ENCODE peak calls at places on chromosomes 4 and X, in six cellular contexts. L is NCI-H2081; P is neural crest cell; F is EL; A is stimulated activated CD4-positive, alpha-beta T cell treated with anti-CD3 and anti-CD28 coated beads, Interleukin-4, amount 100 ng/mL, for 4 hours; M is left lung. W is an unnamed sample.

GRCh38 chr4:84167579-84167978 is 331.5 kb downstream of the NKX6-1 start:
- DNase-seq in L (no peak), P (no peak), F (no peak), A (no peak), M (no peak), W (no peak)

GRCh38 chrX:105738162-105738561 is 84.2 kb upstream of the NRK start:
- DNase-seq in L (no peak), P (no peak), F (no peak), A (no peak), M (no peak), W (no peak)

GRCh38 chr4:128942547-128942946 is 133.0 kb downstream of the JADE1 start:
- DNase-seq in L (no peak), P (no peak), F (no peak), A (no peak), M (no peak), W (no peak)

GRCh38 chr4:4801013-4801412 is 58.5 kb upstream of the MSX1 start:
- DNase-seq in L (no peak), P (no peak), F (peak; percentile 46), A (no peak), M (no peak), W (no peak)

GRCh38 chr4:74968456-74969164 is 35.7 kb downstream of the PARM1 start:
- DNase-seq in L (no peak), P (no peak), F (no peak), A (no peak), M (no peak), W (no peak)

GRCh38 chr4:18847276-18847890 is 825.8 kb upstream of the LCORL start:
- DNase-seq in L (peak; percentile 34), P (no peak), F (peak; percentile 12), A (no peak), M (no peak), W (no peak)

GRCh38 chrX:25012433-25012735 is 3.4 kb downstream of the ARX start:
- DNase-seq in L (peak; percentile 16), P (no peak), F (no peak), A (no peak), M (no peak), W (no peak)

GRCh38 chr4:107213880-107214279 is 177.8 kb upstream of the DKK2 start:
- DNase-seq in L (no peak), P (no peak), F (peak; percentile 61), A (no peak), M (no peak), W (no peak)

GRCh38 chrX:132119821-132120220 is 8.0 kb downstream of the FRMD7 start:
- DNase-seq in L (no peak), P (peak; percentile 55), F (peak; percentile 3), A (no peak), M (no peak), W (no peak)